ENCODE peak calls at places on chromosomes 11 and 22, in nine cellular contexts. S is A549; G is CD4-positive, CD25-positive, alpha-beta regulatory T cell; W is globus pallidus; K is HCEC 1CT; U is smooth muscle cell of the brain vasculature; Q is activated naive CD4-positive, alpha-beta T cell treated with anti-CD3 and anti-CD28 coated beads, Interleukin-2, amount 50 U/mL, for 72 hours; N is endothelial cell; J is Kasumi-1. H is an unnamed sample.

GRCh38 chr22:23838686-23839468 is at the start of gene DERL3:
- DNase-seq in N (peak; percentile 95), G (peak; percentile 99), Q (peak; percentile 97), W (peak; percentile 89), S (peak; percentile 71), K (no peak), J (peak; percentile 99), U (peak; percentile 91), H (peak; percentile 99)

GRCh38 chr22:24271406-24271760 is 752 bp downstream of the SPECC1L start:
- DNase-seq in U (no peak), W (no peak), S (no peak), N (no peak), G (no peak), J (no peak), Q (no peak), K (peak; percentile 12), H (peak; percentile 55)

GRCh38 chr11:67204837-67205236 is 61.4 kb upstream of the GRK2 start:
- DNase-seq in G (no peak), W (no peak), N (no peak), Q (no peak), U (no peak), K (no peak), J (no peak), S (no peak), H (no peak)

GRCh38 chr22:45261407-45262088 is 20.9 kb upstream of the KIAA0930 start:
- DNase-seq in N (no peak), J (no peak), G (no peak), K (no peak), S (no peak), Q (no peak), U (no peak), W (no peak), H (no peak)

GRCh38 chr11:65014146-65014960 is at the start of gene ARL2:
- DNase-seq in K (no peak), N (no peak), W (no peak), U (no peak), Q (no peak), S (peak; percentile 91), J (no peak), G (peak; percentile 52), H (no peak)

GRCh38 chr11:113059548-113059947 is 98.3 kb downstream of the NCAM1 start:
- DNase-seq in N (no peak), J (no peak), U (no peak), Q (no peak), K (no peak), G (no peak), W (no peak), S (no peak), H (no peak)

GRCh38 chr22:28562324-28562723 is 117.3 kb downstream of the TTC28 start:
- DNase-seq in W (no peak), G (no peak), U (no peak), Q (no peak), J (no peak), K (no peak), N (no peak), S (no peak), H (no peak)

GRCh38 chr22:33850724-33851123 is 69.6 kb downstream of the LARGE1 start:
- DNase-seq in J (no peak), W (no peak), S (no peak), N (no peak), Q (no peak), K (no peak), U (no peak), G (no peak), H (no peak)

GRCh38 chr11:109424893-109425292 is 2.9 kb downstream of the C11orf87 start:
- DNase-seq in G (peak; percentile 2), W (no peak), Q (no peak), K (no peak), N (peak; percentile 41), S (no peak), J (no peak), U (no peak), H (no peak)

GRCh38 chr22:38718414-38718813 is 12.7 kb downstream of the GTPBP1 start:
- DNase-seq in U (no peak), J (no peak), Q (no peak), N (peak; percentile 47), G (no peak), W (no peak), S (peak; percentile 84), K (peak; percentile 76), H (no peak)

GRCh38 chr11:8631395-8632110 is 37.5 kb upstream of the STK33 start:
- DNase-seq in U (peak; percentile 74), G (no peak), Q (no peak), N (no peak), W (no peak), S (no peak), K (peak; percentile 68), J (no peak), H (no peak)

GRCh38 chr22:17098379-17098819 is 13.6 kb downstream of the IL17RA start:
- DNase-seq in K (no peak), Q (no peak), W (peak; percentile 57), N (no peak), J (peak; percentile 99), S (no peak), U (no peak), G (peak; percentile 76), H (no peak)

GRCh38 chr22:24089951-24090350 is 78.8 kb downstream of the CABIN1 start:
- DNase-seq in S (no peak), U (no peak), G (no peak), Q (no peak), W (no peak), K (no peak), J (no peak), N (no peak), H (no peak)

GRCh38 chr11:74466916-74467885 is at the start of gene KCNE3:
- DNase-seq in J (no peak), W (no peak), N (peak; percentile 50), K (no peak), Q (no peak), U (peak; percentile 29), S (no peak), G (no peak), H (no peak)

GRCh38 chr11:70471254-70471653 is 72.9 kb downstream of the CTTN start:
- DNase-seq in U (no peak), K (peak; percentile 9), W (no peak), Q (no peak), N (peak; percentile 65), G (peak; percentile 16), J (peak; percentile 26), S (peak; percentile 78), H (no peak)

GRCh38 chr11:121536116-121536515 is 83.3 kb upstream of the SORL1-AS1 start:
- DNase-seq in S (no peak), Q (no peak), W (no peak), U (no peak), G (no peak), N (no peak), K (no peak), J (no peak), H (no peak)

GRCh38 chr11:130573767-130574166 is 125.3 kb downstream of the ADAMTS15 start:
- DNase-seq in Q (no peak), W (no peak), G (no peak), U (no peak), S (no peak), N (no peak), K (no peak), J (no peak), H (no peak)

GRCh38 chr22:37905534-37906363 is at the start of gene MICALL1:
- DNase-seq in J (no peak), G (peak; percentile 73), N (peak; percentile 76), W (peak; percentile 67), U (no peak), K (peak; percentile 84), S (peak; percentile 51), Q (peak; percentile 77), H (peak; percentile 27)

GRCh38 chr22:23356094-23356493 is 175.8 kb downstream of the BCR start:
- DNase-seq in K (no peak), W (no peak), N (no peak), S (no peak), U (no peak), J (no peak), Q (no peak), G (no peak), H (no peak)

GRCh38 chr11:47233989-47234668 is 14.5 kb downstream of the ACP2 start:
- DNase-seq in U (no peak), W (no peak), Q (no peak), K (peak; percentile 87), S (peak; percentile 67), G (peak; percentile 40), J (peak; percentile 57), N (peak; percentile 27), H (peak; percentile 53)

GRCh38 chr11:73271936-73272679 is at the start of gene P2RY6:
- DNase-seq in W (peak; percentile 41), U (no peak), S (peak; percentile 97), G (no peak), K (peak; percentile 14), J (peak; percentile 99), Q (peak; percentile 50), N (no peak), H (no peak)

GRCh38 chr11:63804259-63804658 is 9.0 kb upstream of the SPINDOC start:
- DNase-seq in Q (no peak), G (no peak), U (no peak), K (no peak), J (no peak), W (no peak), S (no peak), N (no peak), H (no peak)

GRCh38 chr22:46699091-46699490 is 39.0 kb downstream of the CERK start:
- DNase-seq in S (no peak), N (no peak), J (no peak), Q (no peak), K (no peak), G (no peak), W (no peak), U (no peak), H (no peak)

GRCh38 chr22:41976961-41977566 is 7.8 kb downstream of the SEPTIN3 start:
- DNase-seq in K (no peak), J (no peak), S (no peak), G (peak; percentile 43), N (no peak), U (no peak), Q (no peak), W (no peak), H (peak; percentile 49)

GRCh38 chr22:39932918-39933649 is 27.1 kb upstream of the TMA7B start:
- DNase-seq in S (peak; percentile 15), G (peak; percentile 78), W (no peak), Q (no peak), J (peak; percentile 49), K (peak; percentile 14), N (peak; percentile 55), U (no peak), H (no peak)

GRCh38 chr11:9664276-9665171 is 647 bp downstream of the SWAP70 start:
- DNase-seq in U (peak; percentile 49), Q (no peak), S (peak; percentile 48), K (peak; percentile 35), W (peak; percentile 35), N (peak; percentile 9), G (peak; percentile 41), J (peak; percentile 19), H (no peak)

GRCh38 chr11:94134651-94135512 is 6.2 kb downstream of the PANX1 start:
- DNase-seq in K (peak; percentile 95), J (peak; percentile 61), W (peak; percentile 47), N (no peak), Q (peak; percentile 70), S (no peak), U (no peak), G (no peak), H (no peak)

GRCh38 chr11:130428692-130429681 is 578 bp upstream of the ADAMTS8 start:
- DNase-seq in Q (no peak), K (no peak), S (no peak), W (no peak), U (no peak), G (no peak), J (no peak), N (no peak), H (no peak)

GRCh38 chr11:17400048-17400775 is 11.8 kb upstream of the KCNJ11 start:
- DNase-seq in U (no peak), S (no peak), G (no peak), N (no peak), K (no peak), W (no peak), J (no peak), Q (no peak), H (no peak)

GRCh38 chr22:49331878-49332277 is 495.8 kb downstream of the BRD1 start:
- DNase-seq in U (no peak), K (no peak), G (no peak), J (no peak), S (no peak), Q (no peak), W (no peak), N (no peak), H (no peak)

GRCh38 chr11:58625826-58626460 is 3.5 kb downstream of the CNTF start:
- DNase-seq in N (no peak), Q (no peak), K (peak; percentile 76), W (no peak), U (no peak), J (no peak), G (no peak), S (no peak), H (no peak)

H was measured in NCI-H1092 treated with DMSO at 0.1 percent for 48 hours.